ENCODE peak calls at places on chromosomes 11 and 22, in ten cellular contexts. Q is germinal center, G is fibroblast of lung, B is Peyer's patch, L is HS-27A, W is GM23248, X is OCI-M1, V is GM10248, K is LoVo, P is mesendoderm. Z is an unnamed sample.

GRCh38 chr22:37253164-37253660 is 9.1 kb upstream of the RAC2 start:
- DNase-seq in V (no peak), P (no peak), Q (no peak), W (no peak), G (peak; percentile 40), L (no peak), B (peak; percentile 3), X (no peak), K (no peak), Z (no peak)

GRCh38 chr22:40955516-40955915 is 4.3 kb downstream of the RBX1 start:
- DNase-seq in V (no peak), G (peak; percentile 22), K (no peak), L (no peak), X (no peak), W (peak; percentile 81), Q (no peak), B (no peak), P (no peak), Z (peak; percentile 28)

GRCh38 chr22:31210830-31211503 is 1.1 kb upstream of the LIMK2 start:
- DNase-seq in B (no peak), V (no peak), W (no peak), Q (no peak), K (no peak), G (no peak), P (no peak), L (no peak), X (no peak), Z (peak; percentile 4)

GRCh38 chr11:12838463-12839120 is 164.4 kb downstream of the TEAD1 start:
- DNase-seq in P (no peak), Q (no peak), L (no peak), B (no peak), X (peak; percentile 25), G (no peak), V (no peak), W (peak; percentile 77), K (no peak), Z (peak; percentile 81)

GRCh38 chr11:65414776-65415498 is 7.7 kb upstream of the NEAT1 start:
- DNase-seq in L (no peak), K (no peak), V (no peak), B (peak; percentile 30), W (peak; percentile 92), X (no peak), G (peak; percentile 6), P (no peak), Q (no peak), Z (peak; percentile 74)

GRCh38 chr22:37492428-37493344 is 6.5 kb upstream of the MFNG start:
- DNase-seq in Q (peak; percentile 68), B (no peak), P (peak; percentile 85), W (peak; percentile 79), V (peak; percentile 75), K (no peak), G (peak; percentile 48), L (no peak), X (peak; percentile 69), Z (peak; percentile 62)

GRCh38 chr11:121478895-121479281 is 26.1 kb upstream of the SORL1-AS1 start:
- DNase-seq in W (no peak), P (no peak), Q (no peak), X (no peak), K (no peak), B (no peak), L (no peak), G (no peak), V (no peak), Z (no peak)

GRCh38 chr11:44659641-44660040 is 67.1 kb upstream of the TSPAN18 start:
- DNase-seq in G (no peak), B (no peak), W (no peak), L (no peak), P (no peak), K (no peak), X (no peak), V (no peak), Q (no peak), Z (no peak)

GRCh38 chr11:65947133-65947532 is 1.9 kb downstream of the TSGA10IP start:
- DNase-seq in X (no peak), Q (no peak), G (no peak), K (no peak), P (no peak), W (no peak), B (no peak), L (no peak), V (no peak), Z (no peak)

GRCh38 chr22:44091021-44091721 is 67.1 kb downstream of the PARVB start:
- DNase-seq in X (no peak), G (peak; percentile 12), B (no peak), L (no peak), K (no peak), W (peak; percentile 43), Q (no peak), V (no peak), P (peak; percentile 47), Z (peak; percentile 9)

GRCh38 chr11:133386852-133387251 is 145.4 kb downstream of the OPCML start:
- DNase-seq in P (no peak), Q (no peak), K (no peak), X (no peak), L (no peak), V (no peak), W (no peak), G (no peak), B (no peak), Z (no peak)

GRCh38 chr11:93541884-93542752 is 1.1 kb downstream of the SMCO4 start:
- DNase-seq in K (peak; percentile 39), L (peak; percentile 51), W (peak; percentile 75), P (peak; percentile 86), B (peak; percentile 71), X (peak; percentile 86), V (peak; percentile 73), G (peak; percentile 82), Q (peak; percentile 77), Z (peak; percentile 71)

GRCh38 chr11:92770419-92770818 is 199.0 kb upstream of the MTNR1B start:
- DNase-seq in B (no peak), X (no peak), L (no peak), W (no peak), G (no peak), V (no peak), P (no peak), Q (no peak), K (no peak), Z (no peak)

Z was measured in fibroblast of mammary gland.